ENCODE peak calls at places on chromosomes 13 and 19, in eight cellular contexts. R is tibial artery, T is left ventricle myocardium inferior, K is transverse colon, W is PC-3, H is lung, V is pancreas, J is AG04449. I is an unnamed sample.

GRCh38 chr19:37572203-37572602 is 22.4 kb downstream of the ZNF571 start:
- DNase-seq in R (no peak), T (no peak), K (no peak), W (no peak), H (no peak), V (no peak), J (no peak), I (no peak)

GRCh38 chr13:106348032-106348431 is 187.4 kb downstream of the EFNB2 start:
- DNase-seq in R (no peak), T (no peak), K (no peak), W (peak; percentile 88), H (no peak), V (no peak), J (no peak), I (no peak)

GRCh38 chr13:28684257-28684656 is 25.3 kb downstream of the POMP start:
- DNase-seq in R (no peak), T (no peak), K (peak; percentile 25), W (no peak), H (no peak), V (no peak), J (no peak), I (no peak)

GRCh38 chr19:36748431-36749275 is 24.0 kb downstream of the ZNF850 start:
- DNase-seq in R (no peak), T (no peak), K (no peak), W (no peak), H (no peak), V (no peak), J (no peak), I (no peak)

GRCh38 chr19:28409859-28410258 is 803.1 kb downstream of the UQCRFS1 start:
- DNase-seq in R (no peak), T (no peak), K (no peak), W (no peak), H (no peak), V (no peak), J (no peak), I (no peak)

GRCh38 chr13:109256866-109257760 is 529.3 kb downstream of the IRS2 start:
- DNase-seq in R (no peak), T (no peak), K (no peak), W (peak; percentile 93), H (peak; percentile 41), V (peak; percentile 6), J (peak; percentile 99), I (peak; percentile 94)

GRCh38 chr13:97278395-97279078 is 56.4 kb downstream of the MBNL2 start:
- DNase-seq in R (no peak), T (no peak), K (no peak), W (no peak), H (no peak), V (no peak), J (no peak), I (no peak)

GRCh38 chr19:23075031-23075733 is 41.6 kb upstream of the ZNF730 start:
- DNase-seq in R (no peak), T (peak; percentile 57), K (peak; percentile 19), W (peak; percentile 27), H (peak; percentile 61), V (peak; percentile 29), J (no peak), I (no peak)

GRCh38 chr19:38204728-38205127 is 19.3 kb downstream of the DPF1 start:
- DNase-seq in R (no peak), T (no peak), K (no peak), W (no peak), H (no peak), V (no peak), J (no peak), I (no peak)

GRCh38 chr19:20664917-20665781 is 3.8 kb upstream of the ZNF626 start:
- DNase-seq in R (peak; percentile 81), T (peak; percentile 29), K (no peak), W (no peak), H (no peak), V (no peak), J (no peak), I (no peak)

GRCh38 chr19:16381756-16382401 is 57.3 kb downstream of the KLF2 start:
- DNase-seq in R (peak; percentile 99), T (peak; percentile 80), K (peak; percentile 45), W (no peak), H (no peak), V (no peak), J (no peak), I (no peak)

GRCh38 chr19:16076958-16077611 is 790 bp downstream of the TPM4 start:
- DNase-seq in R (peak; percentile 86), T (peak; percentile 75), K (peak; percentile 73), W (no peak), H (no peak), V (peak; percentile 28), J (no peak), I (no peak)

GRCh38 chr13:42653694-42654093 is 79.7 kb downstream of the TNFSF11 start:
- DNase-seq in R (no peak), T (no peak), K (no peak), W (no peak), H (no peak), V (no peak), J (no peak), I (no peak)

DNA sequence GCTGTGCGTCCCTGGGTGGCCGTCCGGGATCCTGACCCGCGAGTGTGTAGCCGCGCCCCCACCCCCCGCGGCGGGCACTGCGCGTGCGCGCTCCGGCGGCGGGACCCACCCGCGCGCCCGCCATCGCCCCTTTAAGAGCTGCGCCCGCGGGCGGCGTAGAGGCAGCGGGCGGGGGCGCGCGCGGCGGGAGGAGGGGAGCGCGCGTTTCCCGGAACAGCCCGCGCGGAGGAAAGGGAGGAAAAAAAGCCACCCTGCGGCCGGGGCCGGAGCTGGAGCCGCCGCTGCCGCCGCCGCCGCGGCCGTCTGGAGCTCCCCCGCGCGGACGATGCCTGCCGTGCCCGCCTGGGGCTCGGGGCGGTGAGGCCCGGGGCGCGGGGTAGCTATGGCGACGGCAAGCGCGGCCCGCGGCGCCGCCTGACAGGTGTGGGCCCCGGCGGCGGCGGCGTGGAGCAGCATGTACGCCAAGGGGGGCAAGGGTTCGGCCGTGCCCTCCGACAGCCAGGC is at the start of gene SSBP4:
- DNase-seq in R (peak; percentile 85), T (peak; percentile 81), K (peak; percentile 75), W (peak; percentile 85), H (no peak), V (peak; percentile 74), J (no peak), I (no peak)
- TF ChIP-seq CTCF in R (peak; percentile 29), T (peak; percentile 67), K (peak; percentile 35), W (no peak), H (no peak), V (no peak), J (peak; percentile 24), I (no peak)

GRCh38 chr19:47032171-47032811 is 12.7 kb downstream of the NPAS1 start:
- DNase-seq in R (no peak), T (no peak), K (peak; percentile 67), W (peak; percentile 56), H (peak; percentile 39), V (peak; percentile 48), J (no peak), I (no peak)

GRCh38 chr19:47035495-47036232 is 12.8 kb downstream of the TMEM160 start:
- DNase-seq in R (peak; percentile 89), T (peak; percentile 84), K (peak; percentile 95), W (peak; percentile 86), H (peak; percentile 92), V (peak; percentile 82), J (no peak), I (peak; percentile 42)

GRCh38 chr19:47037766-47038165 is 10.7 kb downstream of the TMEM160 start:
- DNase-seq in R (no peak), T (no peak), K (no peak), W (no peak), H (no peak), V (no peak), J (no peak), I (no peak)

GRCh38 chr19:47036233-47036651 is 12.2 kb downstream of the TMEM160 start:
- DNase-seq in R (no peak), T (no peak), K (peak; percentile 77), W (peak; percentile 25), H (no peak), V (no peak), J (no peak), I (no peak)

GRCh38 chr19:47035127-47035494 is 13.3 kb downstream of the TMEM160 start:
- DNase-seq in R (no peak), T (no peak), K (no peak), W (peak; percentile 18), H (no peak), V (no peak), J (no peak), I (no peak)
- H3K4me3 ChIP-seq in R (no peak overlapping the region), T (peak overlapping the region; percentile 65), K (peak overlapping the region; percentile 54), W (peak overlapping the region; percentile 67), H (no peak overlapping the region), V (no peak overlapping the region), J (no peak overlapping the region), I (peak overlapping the region; percentile 27)

GRCh38 chr13:49821216-49821820 is 28.8 kb upstream of the KPNA3 start:
- DNase-seq in R (no peak), T (no peak), K (no peak), W (no peak), H (no peak), V (no peak), J (no peak), I (no peak)
- TF ChIP-seq CTCF in R (no peak), T (no peak), K (no peak), W (peak; percentile 27), H (no peak), V (no peak), J (no peak), I (no peak)

GRCh38 chr13:46181799-46182490 is at the start of gene LCP1:
- DNase-seq in R (no peak), T (no peak), K (peak; percentile 44), W (peak; percentile 83), H (peak; percentile 42), V (no peak), J (no peak), I (no peak)

GRCh38 chr13:46180393-46180792 is 1.6 kb downstream of the LCP1 start:
- DNase-seq in R (no peak), T (no peak), K (no peak), W (no peak), H (no peak), V (no peak), J (no peak), I (no peak)

GRCh38 chr13:46178821-46179220 is 3.2 kb downstream of the LCP1 start:
- DNase-seq in R (no peak), T (no peak), K (no peak), W (no peak), H (no peak), V (no peak), J (no peak), I (no peak)

GRCh38 chr13:46178143-46178542 is 3.8 kb downstream of the LCP1 start:
- DNase-seq in R (no peak), T (no peak), K (no peak), W (no peak), H (no peak), V (no peak), J (no peak), I (no peak)

DNA sequence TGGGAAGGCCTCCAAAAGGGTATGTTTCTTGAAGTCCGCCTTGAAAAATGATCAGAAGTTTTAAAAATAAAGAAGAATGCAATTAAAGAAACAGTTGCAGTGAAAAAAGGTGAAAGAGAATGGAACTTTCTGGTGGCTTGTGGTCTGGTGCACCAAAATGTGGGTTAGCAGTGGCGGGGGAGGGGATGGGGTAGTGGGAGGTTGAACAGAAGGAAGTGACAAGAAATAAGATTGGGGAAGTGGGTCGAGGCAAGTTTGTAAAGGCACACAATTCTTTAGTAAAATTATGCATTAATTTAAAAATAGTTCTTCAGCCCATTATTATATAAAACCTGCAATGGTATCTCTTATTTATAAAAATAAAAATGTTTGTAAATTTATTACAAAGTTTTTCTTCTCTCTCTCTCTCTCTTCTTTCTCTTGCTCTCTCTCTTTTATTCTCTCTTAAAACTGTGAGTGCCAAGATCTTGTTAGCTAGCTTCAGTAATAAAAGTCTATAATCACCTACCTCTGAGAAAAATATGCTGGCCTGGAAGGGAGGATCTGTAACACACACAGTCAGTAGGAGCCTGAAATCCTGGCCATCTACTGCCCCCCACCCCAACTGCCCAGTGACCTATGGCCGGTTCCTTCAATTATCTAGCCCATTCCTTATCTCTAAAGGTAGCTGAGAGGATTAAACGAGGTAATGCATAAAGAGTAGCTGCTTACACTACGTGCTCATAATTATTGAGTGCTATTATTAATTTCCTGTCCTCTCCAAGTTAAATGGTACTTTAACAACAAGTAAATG is 2.2 kb downstream of the LCP1 start:
- DNase-seq in R (peak; percentile 73), T (peak; percentile 59), K (peak; percentile 70), W (no peak), H (peak; percentile 56), V (no peak), J (no peak), I (no peak)
- H3K4me3 ChIP-seq in R (peak overlapping the region; percentile 7), T (peak overlapping the region; percentile 43), K (peak overlapping the region; percentile 40), W (peak overlapping the region; percentile 91), H (no peak overlapping the region), V (no peak overlapping the region), J (no peak overlapping the region), I (no peak overlapping the region)

I was measured in BJ.